ENCODE peak calls at places on chromosomes 3 and 15, in eight cellular contexts. T is left ventricle myocardium inferior, C is body of pancreas, S is heart left ventricle, Y is HFFc6, A is fibroblast of lung, Z is GM10248, B is ascending aorta. E is an unnamed sample.

GRCh38 chr3:42638339-42638842 is 15.1 kb upstream of the ZBTB47 start:
- DNase-seq in T (no peak), C (no peak), S (no peak), Y (no peak), A (no peak), Z (no peak), B (no peak), E (no peak)

GRCh38 chr3:42654331-42655201 is 1.1 kb downstream of the ZBTB47 start:
- DNase-seq in T (peak; percentile 61), C (peak; percentile 57), S (peak; percentile 79), Y (peak; percentile 22), A (peak; percentile 58), Z (peak; percentile 62), B (no peak), E (peak; percentile 77)

GRCh38 chr3:187902938-187903337 is 157.7 kb upstream of the BCL6 start:
- DNase-seq in T (no peak), C (no peak), S (no peak), Y (peak; percentile 23), A (no peak), Z (no peak), B (no peak), E (no peak)

GRCh38 chr3:197380786-197381185 is 82.4 kb upstream of the DLG1 start:
- DNase-seq in T (no peak), C (no peak), S (no peak), Y (no peak), A (no peak), Z (no peak), B (no peak), E (peak; percentile 39)

GRCh38 chr3:126354776-126355175 is 2.4 kb downstream of the KLF15 start:
- DNase-seq in T (no peak), C (peak; percentile 44), S (peak; percentile 50), Y (no peak), A (no peak), Z (no peak), B (no peak), E (peak; percentile 56)

GRCh38 chr15:22262613-22263020 is 182.3 kb downstream of the OR4M2 start:
- DNase-seq in T (no peak), C (peak; percentile 46), S (peak; percentile 80), Y (no peak), A (no peak), Z (no peak), B (peak; percentile 33), E (peak; percentile 63)

GRCh38 chr3:192986399-192986798 is 68.7 kb upstream of the MB21D2 start:
- DNase-seq in T (no peak), C (no peak), S (no peak), Y (peak; percentile 17), A (no peak), Z (no peak), B (no peak), E (no peak)

GRCh38 chr3:69439683-69440270 is 53.9 kb upstream of the FRMD4B start:
- DNase-seq in T (no peak), C (peak; percentile 12), S (no peak), Y (no peak), A (peak; percentile 59), Z (peak; percentile 13), B (no peak), E (no peak)

GRCh38 chr15:94075349-94075748 is 156.0 kb upstream of the MCTP2 start:
- DNase-seq in T (peak; percentile 76), C (peak; percentile 34), S (peak; percentile 63), Y (no peak), A (peak; percentile 47), Z (no peak), B (no peak), E (peak; percentile 88)

GRCh38 chr3:179446501-179446900 is 4.8 kb downstream of the GNB4 start:
- DNase-seq in T (no peak), C (no peak), S (no peak), Y (peak; percentile 14), A (peak; percentile 55), Z (no peak), B (no peak), E (no peak)

GRCh38 chr3:134777341-134777740 is 17.7 kb upstream of the EPHB1 start:
- DNase-seq in T (no peak), C (no peak), S (no peak), Y (no peak), A (no peak), Z (no peak), B (no peak), E (no peak)

GRCh38 chr3:186540444-186541226 is 3.5 kb downstream of the CRYGS start:
- DNase-seq in T (peak; percentile 30), C (peak; percentile 86), S (no peak), Y (peak; percentile 67), A (peak; percentile 75), Z (peak; percentile 52), B (no peak), E (no peak)

GRCh38 chr3:14925729-14926591 is 21.4 kb upstream of the NR2C2 start:
- DNase-seq in T (no peak), C (no peak), S (no peak), Y (peak; percentile 58), A (peak; percentile 77), Z (peak; percentile 61), B (no peak), E (no peak)

GRCh38 chr3:113275876-113276580 is 64.7 kb downstream of the BOC start:
- DNase-seq in T (peak; percentile 44), C (peak; percentile 58), S (no peak), Y (peak; percentile 1), A (peak; percentile 70), Z (peak; percentile 58), B (no peak), E (peak; percentile 80)

GRCh38 chr3:160169139-160169830 is 55.9 kb upstream of the C3orf80 start:
- DNase-seq in T (no peak), C (no peak), S (no peak), Y (peak; percentile 81), A (peak; percentile 82), Z (no peak), B (no peak), E (no peak)

GRCh38 chr3:45914362-45915077 is 28.2 kb downstream of the CCR9 start:
- DNase-seq in T (no peak), C (no peak), S (no peak), Y (no peak), A (no peak), Z (no peak), B (no peak), E (no peak)

GRCh38 chr15:51731549-51732267 is 5.7 kb downstream of the LYSMD2 start:
- DNase-seq in T (no peak), C (peak; percentile 57), S (no peak), Y (peak; percentile 22), A (peak; percentile 78), Z (peak; percentile 66), B (no peak), E (no peak)

GRCh38 chr3:142680710-142681109 is 43.1 kb upstream of the TRPC1 start:
- DNase-seq in T (no peak), C (peak; percentile 7), S (no peak), Y (no peak), A (no peak), Z (no peak), B (no peak), E (no peak)

GRCh38 chr3:32406481-32407408 is 15.1 kb downstream of the CMTM7 start:
- DNase-seq in T (no peak), C (peak; percentile 38), S (no peak), Y (no peak), A (no peak), Z (no peak), B (no peak), E (no peak)

GRCh38 chr3:9168230-9168629 is 81.2 kb downstream of the SRGAP3 start:
- DNase-seq in T (no peak), C (no peak), S (no peak), Y (no peak), A (no peak), Z (peak; percentile 82), B (no peak), E (no peak)

DNA sequence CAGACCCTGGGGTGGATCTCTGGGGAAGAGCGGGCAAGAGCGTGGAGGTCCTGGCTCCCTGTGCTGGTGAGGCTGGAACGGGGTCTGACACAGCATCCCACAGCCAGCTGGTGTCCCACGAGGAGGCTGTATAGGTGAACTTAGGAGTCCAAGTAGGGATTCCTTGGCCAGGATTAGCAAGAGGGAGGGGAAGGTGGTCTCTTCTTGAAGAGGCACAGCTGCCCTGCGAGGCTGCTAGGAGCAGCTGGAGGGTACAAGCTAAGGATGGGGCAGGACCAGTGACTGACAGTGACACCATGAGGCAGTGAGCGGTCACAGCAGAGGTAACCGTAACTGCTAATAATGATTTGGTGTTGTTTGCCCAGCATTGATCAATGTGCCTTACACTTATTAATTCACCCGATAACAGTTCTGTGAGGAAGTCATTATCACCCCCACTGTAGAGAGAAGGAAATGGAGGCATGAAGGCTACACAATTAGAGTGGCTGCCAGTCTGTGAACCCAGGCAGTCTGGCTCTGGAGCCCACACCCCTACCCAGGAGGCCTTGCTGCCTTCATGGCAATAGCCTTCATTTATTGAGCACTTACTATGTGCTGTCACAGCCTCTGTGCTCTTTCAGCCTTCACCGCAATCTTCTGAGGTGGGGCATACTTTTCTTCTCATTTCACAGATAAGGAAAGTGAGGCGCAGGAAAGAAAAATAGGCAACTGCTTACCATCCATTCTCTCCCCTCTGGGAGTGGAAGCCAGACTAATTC is 59.4 kb downstream of the TMEM44 start:
- DNase-seq in T (no peak), C (peak; percentile 62), S (no peak), Y (no peak), A (peak; percentile 72), Z (peak; percentile 86), B (no peak), E (peak; percentile 26)
- TF ChIP-seq CTCF in T (peak; percentile 72), C (peak; percentile 54), S (peak; percentile 60), Y (peak; percentile 63), A (peak; percentile 12), Z (peak; percentile 89), B (peak; percentile 59), E (peak; percentile 52)

GRCh38 chr3:127679534-127680145 is 6.9 kb downstream of the ABTB1 start:
- DNase-seq in T (peak; percentile 9), C (peak; percentile 1), S (peak; percentile 62), Y (no peak), A (no peak), Z (no peak), B (no peak), E (no peak)
- TF ChIP-seq CTCF in T (no peak), C (no peak), S (no peak), Y (peak; percentile 71), A (no peak), Z (no peak), B (peak; percentile 7), E (no peak)

GRCh38 chr15:91258436-91258779 is 158.4 kb downstream of the SV2B start:
- DNase-seq in T (no peak), C (no peak), S (no peak), Y (no peak), A (no peak), Z (no peak), B (no peak), E (no peak)
- TF ChIP-seq CTCF in T (peak; percentile 14), C (no peak), S (no peak), Y (peak; percentile 33), A (no peak), Z (no peak), B (no peak), E (no peak)

DNA sequence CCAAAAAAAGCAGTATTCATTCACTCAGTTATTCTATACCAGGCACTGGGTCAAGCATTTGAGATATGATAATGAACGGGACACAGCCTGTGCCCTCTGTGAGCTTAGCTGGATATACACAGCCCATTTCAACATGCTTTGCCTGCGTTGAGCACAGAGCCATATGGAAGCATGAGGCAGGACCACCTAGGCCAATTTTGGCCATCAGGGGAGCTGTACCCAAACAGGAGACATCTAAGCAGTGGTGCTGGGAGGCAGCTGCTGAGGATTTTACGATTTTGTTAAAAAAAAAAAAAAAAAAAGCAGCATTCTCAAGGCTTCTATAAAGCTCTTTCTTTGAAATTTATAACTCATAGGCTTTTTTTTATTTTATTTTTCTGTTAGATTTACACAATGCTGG is 87.2 kb upstream of the SLC2A2 start:
- DNase-seq in T (no peak), C (no peak), S (no peak), Y (no peak), A (no peak), Z (no peak), B (no peak), E (no peak)
- TF ChIP-seq CTCF in T (peak; percentile 7), C (no peak), S (no peak), Y (peak; percentile 34), A (no peak), Z (no peak), B (no peak), E (no peak)